ENCODE peak calls at places on chromosomes 6 and 20, in five cellular contexts. A is astrocyte of the spinal cord, G is lower leg skin, K is IMR-90, N is HCT116. L is an unnamed sample.

GRCh38 chr6:27388293-27389197 is at the start of gene ZNF391:
- DNase-seq in A (peak), G (peak), K (peak), N (peak), L (peak)

GRCh38 chr6:25224237-25224636 is 54.9 kb upstream of the CARMIL1 start:
- DNase-seq in A (no peak), G (no peak), K (no peak), N (no peak), L (no peak)

GRCh38 chr6:92361990-92362770 is 1057.2 kb downstream of the EPHA7 start:
- DNase-seq in A (no peak), G (no peak), K (no peak), N (no peak), L (no peak)

GRCh38 chr20:43409041-43409913 is 48.4 kb upstream of the SRSF6 start:
- DNase-seq in A (peak), G (no peak), K (peak), N (peak), L (peak)

GRCh38 chr6:135212020-135212806 is 31.1 kb downstream of the MYB start:
- DNase-seq in A (peak), G (no peak), K (peak), N (no peak), L (peak)

GRCh38 chr20:17469631-17470030 is 61.5 kb downstream of the BFSP1 start:
- DNase-seq in A (no peak), G (no peak), K (no peak), N (no peak), L (no peak)

GRCh38 chr20:23084845-23085355 is 1.2 kb downstream of the CD93 start:
- DNase-seq in A (no peak), G (peak), K (no peak), N (no peak), L (no peak)

GRCh38 chr6:123994168-123994567 is 190.5 kb downstream of the NKAIN2 start:
- DNase-seq in A (no peak), G (no peak), K (no peak), N (no peak), L (no peak)

GRCh38 chr6:100281471-100281878 is 183.2 kb downstream of the SIM1 start:
- DNase-seq in A (no peak), G (no peak), K (no peak), N (no peak), L (no peak)

GRCh38 chr6:35710241-35710847 is 21.6 kb upstream of the FKBP5 start:
- DNase-seq in A (peak), G (peak), K (no peak), N (no peak), L (no peak)

GRCh38 chr6:69098910-69099309 is 463.8 kb downstream of the ADGRB3 start:
- DNase-seq in A (no peak), G (no peak), K (no peak), N (no peak), L (no peak)

GRCh38 chr20:23782366-23782983 is 31.7 kb upstream of the CST1 start:
- DNase-seq in A (no peak), G (no peak), K (peak), N (no peak), L (peak)

GRCh38 chr20:61424011-61424627 is 172.1 kb downstream of the CDH4 start:
- DNase-seq in A (no peak), G (no peak), K (no peak), N (no peak), L (no peak)

GRCh38 chr20:36827541-36828279 is 48.2 kb upstream of the TLDC2 start:
- DNase-seq in A (no peak), G (no peak), K (no peak), N (no peak), L (no peak)
- H3K4me3 ChIP-seq in A (no peak), G (no peak), K (no peak), N (no peak), L (no peak)

GRCh38 chr20:39676857-39677351 is 714.8 kb downstream of the DHX35 start:
- DNase-seq in A (peak), G (no peak), K (peak), N (no peak), L (no peak)
- TF ChIP-seq CTCF in A (peak), G (no peak), K (peak), N (peak), L (no peak)

GRCh38 chr6:15504581-15505350 is 158.1 kb downstream of the DTNBP1 start:
- DNase-seq in A (peak), G (peak), K (peak), N (no peak), L (peak)
- H3K4me3 ChIP-seq in A (no peak), G (no peak), K (peak), N (no peak), L (peak)

GRCh38 chr20:31790401-31790800 is 28.8 kb upstream of the MYLK2 start:
- DNase-seq in A (no peak), G (no peak), K (no peak), N (no peak), L (peak)

GRCh38 chr20:31785089-31785488 is 34.1 kb upstream of the MYLK2 start:
- DNase-seq in A (no peak), G (no peak), K (no peak), N (no peak), L (no peak)

GRCh38 chr20:31788578-31788977 is 30.6 kb upstream of the MYLK2 start:
- DNase-seq in A (no peak), G (no peak), K (peak), N (no peak), L (peak)
- TF ChIP-seq CTCF in A (no peak), G (no peak), K (peak), N (no peak), L (peak)

GRCh38 chr20:53599910-53600632 is 6.4 kb upstream of the ZNF217 start:
- DNase-seq in A (no peak), G (no peak), K (no peak), N (no peak), L (no peak)
- H3K4me3 ChIP-seq in A (no peak), G (no peak), K (no peak), N (no peak), L (no peak)

DNA sequence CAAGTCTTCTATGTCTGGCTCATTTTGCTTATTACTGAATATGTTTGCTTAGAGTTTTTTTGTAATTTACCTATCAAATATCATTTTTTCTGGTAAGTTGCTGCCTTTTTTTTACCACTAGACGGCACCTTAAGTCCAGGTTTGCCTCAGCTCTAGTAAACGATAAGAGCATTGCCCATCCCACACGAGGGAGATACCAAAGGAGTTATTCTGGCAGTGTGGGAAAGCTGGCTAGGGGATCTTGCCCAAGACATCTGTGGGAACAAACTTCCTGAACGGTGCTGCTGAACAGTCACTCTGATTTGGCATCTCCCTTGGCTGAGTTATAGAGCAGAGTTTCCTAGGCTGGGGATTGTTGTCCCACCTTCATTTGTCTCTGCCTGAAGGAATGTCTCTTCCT is 306.4 kb downstream of the COL12A1 start:
- DNase-seq in A (peak), G (no peak), K (peak), N (no peak), L (peak)
- TF ChIP-seq CTCF in A (peak), G (no peak), K (peak), N (no peak), L (peak)

GRCh38 chr20:33812673-33813462 is 1.7 kb downstream of the CHMP4B start:
- DNase-seq in A (peak), G (no peak), K (no peak), N (no peak), L (peak)
- H3K4me3 ChIP-seq in A (peak), G (no peak), K (peak), N (peak), L (peak)

GRCh38 chr20:51767018-51767866 is 948 bp downstream of the ATP9A start:
- DNase-seq in A (no peak), G (peak), K (no peak), N (peak), L (peak)

GRCh38 chr20:51772236-51772635 is 4.0 kb upstream of the ATP9A start:
- DNase-seq in A (no peak), G (no peak), K (no peak), N (no peak), L (no peak)

GRCh38 chr20:51767867-51768758 is at the start of gene ATP9A:
- DNase-seq in A (no peak), G (peak), K (peak), N (no peak), L (peak)

GRCh38 chr20:51768759-51769517 is 748 bp upstream of the ATP9A start:
- DNase-seq in A (no peak), G (no peak), K (no peak), N (no peak), L (no peak)

GRCh38 chr20:51769941-51770615 is 1.9 kb upstream of the ATP9A start:
- DNase-seq in A (no peak), G (no peak), K (no peak), N (no peak), L (no peak)
- TF ChIP-seq CTCF in A (no peak), G (no peak), K (no peak), N (no peak), L (no peak)

DNA sequence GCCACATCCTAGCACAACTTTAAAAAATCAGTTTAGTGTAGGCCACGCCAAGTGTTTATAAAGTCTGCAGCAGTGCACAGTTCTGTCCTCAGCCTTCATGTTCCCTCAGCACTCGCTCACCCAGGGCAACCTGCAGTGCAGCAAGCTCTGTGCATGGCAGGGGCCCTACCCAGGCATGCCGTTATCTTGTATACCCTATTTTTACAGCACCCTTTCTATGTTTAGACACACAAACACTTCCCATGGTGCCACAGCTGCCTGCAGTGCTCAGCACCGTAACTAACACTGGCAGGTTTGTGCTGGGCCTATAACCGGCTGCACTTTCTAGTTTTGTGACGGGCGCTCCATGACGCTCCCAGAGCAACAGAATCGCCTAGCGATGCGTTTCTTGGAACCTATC is 43.8 kb downstream of the ZBTB46 start:
- DNase-seq in A (no peak), G (no peak), K (no peak), N (no peak), L (no peak)
- H3K4me3 ChIP-seq in A (no peak), G (no peak), K (no peak), N (no peak), L (no peak)

GRCh38 chr6:151430886-151431285 is 21.0 kb downstream of the RMND1 start:
- DNase-seq in A (no peak), G (no peak), K (no peak), N (no peak), L (no peak)
- TF ChIP-seq CTCF in A (peak), G (no peak), K (peak), N (no peak), L (no peak)

L was measured in fibroblast of the aortic adventitia.